ENCODE peak calls at places on chromosomes 11 and 22, in ten cellular contexts. One of them, this sample, is unnamed.

GRCh38 chr22:26656896-26657851 is at the start of gene MIAT:
- DNase-seq in activated CD4-positive, alpha-beta T cell treated with anti-CD3 and anti-CD28 coated beads, Interleukin-2, amount 50 U/mL, for 24 hours: no peak
- DNase-seq in H4: no peak
- DNase-seq in choroid plexus epithelial cell: no peak
- DNase-seq in Calu3: no peak
- DNase-seq in HFFc6: no peak
- DNase-seq in activated T-helper 1 cell treated with anti-CD3 and anti-CD28 coated beads, Interleukin-12 subunit alpha, Interleukin-12 subunit beta, Interleukin-2, Interleukin-4 antibody, amounts not matched to agents 30 ng/mL and 10 ng/mL and 1 ng/mL, durations not matched to agents 14 hours and 24 hours and 36 hours: peak; percentile 75
- DNase-seq in effector CD4-positive, alpha-beta T cell: peak; percentile 61
- DNase-seq in caudate nucleus: no peak
- DNase-seq in left ventricle myocardium inferior: no peak
- DNase-seq in this sample: peak; percentile 24

GRCh38 chr11:36427079-36427478 is 83.0 kb downstream of the TRAF6 start:
- DNase-seq in left ventricle myocardium inferior: no peak
- DNase-seq in HFFc6: no peak
- DNase-seq in Calu3: no peak
- DNase-seq in H4: no peak
- DNase-seq in effector CD4-positive, alpha-beta T cell: no peak
- DNase-seq in activated CD4-positive, alpha-beta T cell treated with anti-CD3 and anti-CD28 coated beads, Interleukin-2, amount 50 U/mL, for 24 hours: no peak
- DNase-seq in activated T-helper 1 cell treated with anti-CD3 and anti-CD28 coated beads, Interleukin-12 subunit alpha, Interleukin-12 subunit beta, Interleukin-2, Interleukin-4 antibody, amounts not matched to agents 30 ng/mL and 10 ng/mL and 1 ng/mL, durations not matched to agents 14 hours and 24 hours and 36 hours: no peak
- DNase-seq in caudate nucleus: no peak
- DNase-seq in choroid plexus epithelial cell: no peak
- DNase-seq in this sample: no peak

GRCh38 chr11:58914821-58915543 is 24.3 kb upstream of the GLYATL1 start:
- DNase-seq in activated CD4-positive, alpha-beta T cell treated with anti-CD3 and anti-CD28 coated beads, Interleukin-2, amount 50 U/mL, for 24 hours: no peak
- DNase-seq in effector CD4-positive, alpha-beta T cell: no peak
- DNase-seq in caudate nucleus: no peak
- DNase-seq in choroid plexus epithelial cell: peak; percentile 10
- DNase-seq in H4: no peak
- DNase-seq in Calu3: no peak
- DNase-seq in HFFc6: no peak
- DNase-seq in activated T-helper 1 cell treated with anti-CD3 and anti-CD28 coated beads, Interleukin-12 subunit alpha, Interleukin-12 subunit beta, Interleukin-2, Interleukin-4 antibody, amounts not matched to agents 30 ng/mL and 10 ng/mL and 1 ng/mL, durations not matched to agents 14 hours and 24 hours and 36 hours: no peak
- DNase-seq in left ventricle myocardium inferior: no peak
- DNase-seq in this sample: no peak

GRCh38 chr11:8788616-8789015 is 106.0 kb downstream of the RPL27A start:
- DNase-seq in choroid plexus epithelial cell: no peak
- DNase-seq in left ventricle myocardium inferior: no peak
- DNase-seq in HFFc6: no peak
- DNase-seq in effector CD4-positive, alpha-beta T cell: no peak
- DNase-seq in caudate nucleus: no peak
- DNase-seq in activated CD4-positive, alpha-beta T cell treated with anti-CD3 and anti-CD28 coated beads, Interleukin-2, amount 50 U/mL, for 24 hours: no peak
- DNase-seq in activated T-helper 1 cell treated with anti-CD3 and anti-CD28 coated beads, Interleukin-12 subunit alpha, Interleukin-12 subunit beta, Interleukin-2, Interleukin-4 antibody, amounts not matched to agents 30 ng/mL and 10 ng/mL and 1 ng/mL, durations not matched to agents 14 hours and 24 hours and 36 hours: no peak
- DNase-seq in Calu3: no peak
- DNase-seq in H4: no peak
- DNase-seq in this sample: no peak

GRCh38 chr22:46465348-46465725 is 72.1 kb downstream of the CELSR1 start:
- DNase-seq in Calu3: no peak
- DNase-seq in HFFc6: no peak
- DNase-seq in caudate nucleus: no peak
- DNase-seq in H4: no peak
- DNase-seq in activated CD4-positive, alpha-beta T cell treated with anti-CD3 and anti-CD28 coated beads, Interleukin-2, amount 50 U/mL, for 24 hours: no peak
- DNase-seq in effector CD4-positive, alpha-beta T cell: no peak
- DNase-seq in activated T-helper 1 cell treated with anti-CD3 and anti-CD28 coated beads, Interleukin-12 subunit alpha, Interleukin-12 subunit beta, Interleukin-2, Interleukin-4 antibody, amounts not matched to agents 30 ng/mL and 10 ng/mL and 1 ng/mL, durations not matched to agents 14 hours and 24 hours and 36 hours: no peak
- DNase-seq in choroid plexus epithelial cell: no peak
- DNase-seq in left ventricle myocardium inferior: peak; percentile 32
- DNase-seq in this sample: no peak

GRCh38 chr11:86916330-86916729 is 38.9 kb downstream of the FZD4 start:
- DNase-seq in choroid plexus epithelial cell: peak; percentile 80
- DNase-seq in caudate nucleus: no peak
- DNase-seq in activated T-helper 1 cell treated with anti-CD3 and anti-CD28 coated beads, Interleukin-12 subunit alpha, Interleukin-12 subunit beta, Interleukin-2, Interleukin-4 antibody, amounts not matched to agents 30 ng/mL and 10 ng/mL and 1 ng/mL, durations not matched to agents 14 hours and 24 hours and 36 hours: no peak
- DNase-seq in HFFc6: peak; percentile 77
- DNase-seq in activated CD4-positive, alpha-beta T cell treated with anti-CD3 and anti-CD28 coated beads, Interleukin-2, amount 50 U/mL, for 24 hours: no peak
- DNase-seq in Calu3: no peak
- DNase-seq in left ventricle myocardium inferior: no peak
- DNase-seq in H4: peak; percentile 84
- DNase-seq in effector CD4-positive, alpha-beta T cell: no peak
- DNase-seq in this sample: no peak

GRCh38 chr11:115927823-115928329 is 423.7 kb upstream of the CADM1 start:
- DNase-seq in HFFc6: no peak
- DNase-seq in caudate nucleus: no peak
- DNase-seq in activated T-helper 1 cell treated with anti-CD3 and anti-CD28 coated beads, Interleukin-12 subunit alpha, Interleukin-12 subunit beta, Interleukin-2, Interleukin-4 antibody, amounts not matched to agents 30 ng/mL and 10 ng/mL and 1 ng/mL, durations not matched to agents 14 hours and 24 hours and 36 hours: no peak
- DNase-seq in left ventricle myocardium inferior: no peak
- DNase-seq in choroid plexus epithelial cell: no peak
- DNase-seq in H4: no peak
- DNase-seq in activated CD4-positive, alpha-beta T cell treated with anti-CD3 and anti-CD28 coated beads, Interleukin-2, amount 50 U/mL, for 24 hours: no peak
- DNase-seq in Calu3: no peak
- DNase-seq in effector CD4-positive, alpha-beta T cell: no peak
- DNase-seq in this sample: no peak

GRCh38 chr11:1652778-1653540 is 23.4 kb downstream of the KRTAP5-5 start:
- DNase-seq in left ventricle myocardium inferior: peak; percentile 72
- DNase-seq in H4: peak; percentile 42
- DNase-seq in choroid plexus epithelial cell: peak; percentile 59
- DNase-seq in activated CD4-positive, alpha-beta T cell treated with anti-CD3 and anti-CD28 coated beads, Interleukin-2, amount 50 U/mL, for 24 hours: peak; percentile 68
- DNase-seq in caudate nucleus: peak; percentile 57
- DNase-seq in activated T-helper 1 cell treated with anti-CD3 and anti-CD28 coated beads, Interleukin-12 subunit alpha, Interleukin-12 subunit beta, Interleukin-2, Interleukin-4 antibody, amounts not matched to agents 30 ng/mL and 10 ng/mL and 1 ng/mL, durations not matched to agents 14 hours and 24 hours and 36 hours: peak; percentile 66
- DNase-seq in effector CD4-positive, alpha-beta T cell: peak; percentile 75
- DNase-seq in HFFc6: peak; percentile 38
- DNase-seq in Calu3: peak; percentile 83
- DNase-seq in this sample: peak; percentile 65

GRCh38 chr11:18282626-18283025 is 16.6 kb downstream of the SAA1 start:
- DNase-seq in caudate nucleus: no peak
- DNase-seq in HFFc6: no peak
- DNase-seq in effector CD4-positive, alpha-beta T cell: no peak
- DNase-seq in H4: no peak
- DNase-seq in activated T-helper 1 cell treated with anti-CD3 and anti-CD28 coated beads, Interleukin-12 subunit alpha, Interleukin-12 subunit beta, Interleukin-2, Interleukin-4 antibody, amounts not matched to agents 30 ng/mL and 10 ng/mL and 1 ng/mL, durations not matched to agents 14 hours and 24 hours and 36 hours: no peak
- DNase-seq in left ventricle myocardium inferior: no peak
- DNase-seq in choroid plexus epithelial cell: no peak
- DNase-seq in activated CD4-positive, alpha-beta T cell treated with anti-CD3 and anti-CD28 coated beads, Interleukin-2, amount 50 U/mL, for 24 hours: no peak
- DNase-seq in Calu3: no peak
- DNase-seq in this sample: no peak

GRCh38 chr22:20204821-20205220 is 54.0 kb upstream of the CCDC188 start:
- DNase-seq in activated CD4-positive, alpha-beta T cell treated with anti-CD3 and anti-CD28 coated beads, Interleukin-2, amount 50 U/mL, for 24 hours: no peak
- DNase-seq in caudate nucleus: no peak
- DNase-seq in activated T-helper 1 cell treated with anti-CD3 and anti-CD28 coated beads, Interleukin-12 subunit alpha, Interleukin-12 subunit beta, Interleukin-2, Interleukin-4 antibody, amounts not matched to agents 30 ng/mL and 10 ng/mL and 1 ng/mL, durations not matched to agents 14 hours and 24 hours and 36 hours: no peak
- DNase-seq in choroid plexus epithelial cell: no peak
- DNase-seq in effector CD4-positive, alpha-beta T cell: no peak
- DNase-seq in left ventricle myocardium inferior: no peak
- DNase-seq in Calu3: no peak
- DNase-seq in H4: no peak
- DNase-seq in HFFc6: no peak
- DNase-seq in this sample: no peak

GRCh38 chr11:86398106-86398505 is 23.4 kb downstream of the CCDC81 start:
- DNase-seq in activated CD4-positive, alpha-beta T cell treated with anti-CD3 and anti-CD28 coated beads, Interleukin-2, amount 50 U/mL, for 24 hours: no peak
- DNase-seq in activated T-helper 1 cell treated with anti-CD3 and anti-CD28 coated beads, Interleukin-12 subunit alpha, Interleukin-12 subunit beta, Interleukin-2, Interleukin-4 antibody, amounts not matched to agents 30 ng/mL and 10 ng/mL and 1 ng/mL, durations not matched to agents 14 hours and 24 hours and 36 hours: no peak
- DNase-seq in left ventricle myocardium inferior: no peak
- DNase-seq in HFFc6: no peak
- DNase-seq in choroid plexus epithelial cell: no peak
- DNase-seq in Calu3: no peak
- DNase-seq in caudate nucleus: no peak
- DNase-seq in effector CD4-positive, alpha-beta T cell: no peak
- DNase-seq in H4: no peak
- DNase-seq in this sample: no peak

This sample was measured in hippocampal formation.